ENCODE peak calls at places on chromosomes 16 and 17, in ten cellular contexts. One of them, this sample, is unnamed.

GRCh38 chr16:57651344-57652333 is 16.5 kb upstream of the ADGRG3 start:
- DNase-seq in SK-N-MC: no peak
- DNase-seq in HCT116: no peak
- DNase-seq in PC-9: no peak
- DNase-seq in GM23338: no peak
- DNase-seq in neural progenitor cell: no peak
- DNase-seq in endothelial cell of umbilical vein: no peak
- DNase-seq in GM23248: no peak
- DNase-seq in MM.1S: no peak
- DNase-seq in fibroblast of lung: no peak
- DNase-seq in this sample: no peak

GRCh38 chr17:50346313-50347086 is 574 bp downstream of the XYLT2 start:
- DNase-seq in SK-N-MC: no peak
- DNase-seq in HCT116: no peak
- DNase-seq in PC-9: peak
- DNase-seq in GM23338: peak
- DNase-seq in neural progenitor cell: peak
- DNase-seq in endothelial cell of umbilical vein: peak
- DNase-seq in GM23248: peak
- DNase-seq in MM.1S: peak
- DNase-seq in fibroblast of lung: no peak
- DNase-seq in this sample: no peak

GRCh38 chr16:88992351-88993005 is 15.5 kb upstream of the CBFA2T3 start:
- DNase-seq in SK-N-MC: no peak
- DNase-seq in HCT116: no peak
- DNase-seq in PC-9: no peak
- DNase-seq in GM23338: no peak
- DNase-seq in neural progenitor cell: no peak
- DNase-seq in endothelial cell of umbilical vein: no peak
- DNase-seq in GM23248: no peak
- DNase-seq in MM.1S: no peak
- DNase-seq in fibroblast of lung: no peak
- DNase-seq in this sample: no peak

GRCh38 chr16:4103741-4104140 is 12.5 kb downstream of the ADCY9 start:
- DNase-seq in SK-N-MC: no peak
- DNase-seq in HCT116: no peak
- DNase-seq in PC-9: no peak
- DNase-seq in GM23338: no peak
- DNase-seq in neural progenitor cell: no peak
- DNase-seq in endothelial cell of umbilical vein: no peak
- DNase-seq in GM23248: no peak
- DNase-seq in MM.1S: no peak
- DNase-seq in fibroblast of lung: peak
- DNase-seq in this sample: no peak

GRCh38 chr17:73929860-73930430 is 273.5 kb upstream of the RPL38 start:
- DNase-seq in SK-N-MC: no peak
- DNase-seq in HCT116: no peak
- DNase-seq in PC-9: no peak
- DNase-seq in GM23338: peak
- DNase-seq in neural progenitor cell: no peak
- DNase-seq in endothelial cell of umbilical vein: no peak
- DNase-seq in GM23248: no peak
- DNase-seq in MM.1S: no peak
- DNase-seq in fibroblast of lung: no peak
- DNase-seq in this sample: peak

GRCh38 chr17:56994009-56994792 is 16.3 kb downstream of the SCPEP1 start:
- DNase-seq in SK-N-MC: no peak
- DNase-seq in HCT116: no peak
- DNase-seq in PC-9: no peak
- DNase-seq in GM23338: no peak
- DNase-seq in neural progenitor cell: no peak
- DNase-seq in endothelial cell of umbilical vein: no peak
- DNase-seq in GM23248: peak
- DNase-seq in MM.1S: no peak
- DNase-seq in fibroblast of lung: peak
- DNase-seq in this sample: no peak

GRCh38 chr16:66616169-66616568 is 11.7 kb downstream of the CMTM3 start:
- DNase-seq in SK-N-MC: no peak
- DNase-seq in HCT116: no peak
- DNase-seq in PC-9: no peak
- DNase-seq in GM23338: no peak
- DNase-seq in neural progenitor cell: no peak
- DNase-seq in endothelial cell of umbilical vein: no peak
- DNase-seq in GM23248: no peak
- DNase-seq in MM.1S: no peak
- DNase-seq in fibroblast of lung: no peak
- DNase-seq in this sample: no peak

GRCh38 chr16:56357291-56357764 is 68.0 kb downstream of the AMFR start:
- DNase-seq in SK-N-MC: no peak
- DNase-seq in HCT116: no peak
- DNase-seq in PC-9: no peak
- DNase-seq in GM23338: peak
- DNase-seq in neural progenitor cell: peak
- DNase-seq in endothelial cell of umbilical vein: peak
- DNase-seq in GM23248: peak
- DNase-seq in MM.1S: no peak
- DNase-seq in fibroblast of lung: no peak
- DNase-seq in this sample: no peak

GRCh38 chr17:77677210-77677609 is 281.3 kb upstream of the TNRC6C start:
- DNase-seq in SK-N-MC: no peak
- DNase-seq in HCT116: no peak
- DNase-seq in PC-9: no peak
- DNase-seq in GM23338: no peak
- DNase-seq in neural progenitor cell: no peak
- DNase-seq in endothelial cell of umbilical vein: no peak
- DNase-seq in GM23248: no peak
- DNase-seq in MM.1S: no peak
- DNase-seq in fibroblast of lung: no peak
- DNase-seq in this sample: no peak
- TF ChIP-seq EZH2 in SK-N-MC: no peak
- TF ChIP-seq EZH2 in HCT116: no peak
- TF ChIP-seq EZH2 in PC-9: no peak
- TF ChIP-seq EZH2 in GM23338: no peak
- TF ChIP-seq EZH2 in neural progenitor cell: no peak
- TF ChIP-seq EZH2 in endothelial cell of umbilical vein: no peak
- TF ChIP-seq EZH2 in GM23248: no peak
- TF ChIP-seq EZH2 in MM.1S: no peak
- TF ChIP-seq EZH2 in fibroblast of lung: no peak
- TF ChIP-seq EZH2 in this sample: no peak

DNA sequence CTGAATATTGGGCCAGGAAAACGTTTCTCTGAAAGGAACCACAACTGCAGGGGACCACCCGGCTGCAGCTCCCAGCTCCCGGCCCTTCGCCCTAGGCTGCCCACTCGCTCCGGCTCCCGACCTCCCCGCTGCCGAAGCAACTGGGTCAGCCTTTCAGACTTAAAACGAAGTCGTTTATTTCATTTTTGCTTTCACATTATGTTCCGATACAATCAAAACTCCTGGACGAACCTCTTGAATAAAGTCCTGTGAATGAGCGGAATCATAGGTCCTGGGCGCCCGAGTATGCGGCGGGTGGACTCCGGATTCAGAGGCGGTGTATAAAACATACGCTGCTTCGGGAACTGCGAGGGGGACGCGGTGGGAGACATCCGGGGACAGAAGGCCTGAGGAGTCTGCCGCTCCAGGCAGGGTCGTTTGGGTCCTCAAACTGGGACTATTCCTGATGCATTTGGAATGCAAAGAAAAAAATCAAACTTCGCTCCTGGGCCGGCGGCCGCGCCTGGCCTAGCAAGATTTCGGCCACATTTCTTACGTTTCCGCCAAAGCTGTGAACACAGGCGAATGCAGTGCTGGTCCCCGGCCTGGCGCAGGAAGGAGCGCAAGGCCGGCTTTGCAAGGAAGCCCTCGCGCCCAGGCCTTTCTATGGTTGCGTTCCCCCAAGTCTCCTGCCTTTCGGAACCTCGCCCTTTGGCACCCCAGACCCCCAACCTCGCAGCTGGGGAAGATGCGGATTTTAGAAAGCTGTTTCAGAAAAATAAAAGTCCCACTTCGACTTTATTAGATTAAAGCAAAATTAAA is 3.7 kb downstream of the CBLN1 start:
- DNase-seq in SK-N-MC: no peak
- DNase-seq in HCT116: no peak
- DNase-seq in PC-9: no peak
- DNase-seq in GM23338: peak
- DNase-seq in neural progenitor cell: peak
- DNase-seq in endothelial cell of umbilical vein: no peak
- DNase-seq in GM23248: no peak
- DNase-seq in MM.1S: no peak
- DNase-seq in fibroblast of lung: no peak
- DNase-seq in this sample: no peak
- TF ChIP-seq EZH2 in SK-N-MC: no peak
- TF ChIP-seq EZH2 in HCT116: no peak
- TF ChIP-seq EZH2 in PC-9: no peak
- TF ChIP-seq EZH2 in GM23338: peak
- TF ChIP-seq EZH2 in neural progenitor cell: peak
- TF ChIP-seq EZH2 in endothelial cell of umbilical vein: peak
- TF ChIP-seq EZH2 in GM23248: peak
- TF ChIP-seq EZH2 in MM.1S: no peak
- TF ChIP-seq EZH2 in fibroblast of lung: peak
- TF ChIP-seq EZH2 in this sample: peak

GRCh38 chr17:2025622-2026309 is 632 bp upstream of the RTN4RL1 start:
- DNase-seq in SK-N-MC: no peak
- DNase-seq in HCT116: no peak
- DNase-seq in PC-9: peak
- DNase-seq in GM23338: peak
- DNase-seq in neural progenitor cell: peak
- DNase-seq in endothelial cell of umbilical vein: peak
- DNase-seq in GM23248: peak
- DNase-seq in MM.1S: no peak
- DNase-seq in fibroblast of lung: peak
- DNase-seq in this sample: peak

GRCh38 chr17:2025220-2025621 is at the start of gene RTN4RL1:
- DNase-seq in SK-N-MC: no peak
- DNase-seq in HCT116: peak
- DNase-seq in PC-9: peak
- DNase-seq in GM23338: peak
- DNase-seq in neural progenitor cell: peak
- DNase-seq in endothelial cell of umbilical vein: no peak
- DNase-seq in GM23248: peak
- DNase-seq in MM.1S: peak
- DNase-seq in fibroblast of lung: peak
- DNase-seq in this sample: peak

GRCh38 chr17:2023256-2023655 is 1.9 kb downstream of the RTN4RL1 start:
- DNase-seq in SK-N-MC: no peak
- DNase-seq in HCT116: no peak
- DNase-seq in PC-9: no peak
- DNase-seq in GM23338: no peak
- DNase-seq in neural progenitor cell: no peak
- DNase-seq in endothelial cell of umbilical vein: no peak
- DNase-seq in GM23248: no peak
- DNase-seq in MM.1S: no peak
- DNase-seq in fibroblast of lung: no peak
- DNase-seq in this sample: no peak

GRCh38 chr17:2023692-2024571 is 1.2 kb downstream of the RTN4RL1 start:
- DNase-seq in SK-N-MC: no peak
- DNase-seq in HCT116: peak
- DNase-seq in PC-9: peak
- DNase-seq in GM23338: peak
- DNase-seq in neural progenitor cell: peak
- DNase-seq in endothelial cell of umbilical vein: no peak
- DNase-seq in GM23248: peak
- DNase-seq in MM.1S: no peak
- DNase-seq in fibroblast of lung: peak
- DNase-seq in this sample: peak

DNA sequence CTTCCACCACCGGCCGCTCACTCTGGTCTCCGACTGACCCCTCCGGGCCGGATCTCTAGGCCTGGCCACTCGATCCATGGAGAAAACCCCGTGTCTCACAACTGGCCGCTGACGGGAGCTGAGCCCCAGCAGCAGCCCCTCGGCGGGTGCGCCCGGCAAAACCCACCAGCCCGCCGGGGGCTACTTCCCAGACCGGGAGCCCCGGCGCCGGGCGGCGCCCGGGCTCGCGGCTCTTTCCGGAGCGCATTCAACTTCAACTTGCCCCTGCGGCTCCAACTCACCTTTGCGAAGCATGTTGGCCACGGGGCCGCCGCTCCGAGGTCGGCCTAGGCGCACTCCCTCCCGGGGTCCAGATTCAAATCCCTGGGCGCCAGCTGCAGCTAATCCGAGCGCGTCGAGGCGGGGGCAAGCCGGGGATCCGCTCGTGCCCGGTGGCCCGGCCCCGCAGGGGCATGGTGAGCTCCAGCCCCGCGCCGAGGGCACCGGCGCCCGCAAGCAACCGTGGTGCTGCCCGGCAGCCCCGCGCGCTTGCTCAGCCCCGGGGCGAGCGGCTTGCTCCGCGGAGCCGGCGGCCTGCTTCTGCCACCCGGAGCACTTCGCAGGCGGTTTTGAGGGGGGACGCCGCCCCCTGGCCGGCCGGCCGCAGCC is 438 bp downstream of the RTN4RL1 start:
- DNase-seq in SK-N-MC: no peak
- DNase-seq in HCT116: no peak
- DNase-seq in PC-9: no peak
- DNase-seq in GM23338: peak
- DNase-seq in neural progenitor cell: no peak
- DNase-seq in endothelial cell of umbilical vein: no peak
- DNase-seq in GM23248: no peak
- DNase-seq in MM.1S: no peak
- DNase-seq in fibroblast of lung: no peak
- DNase-seq in this sample: no peak
- TF ChIP-seq EZH2 in SK-N-MC: no peak
- TF ChIP-seq EZH2 in HCT116: no peak
- TF ChIP-seq EZH2 in PC-9: no peak
- TF ChIP-seq EZH2 in GM23338: peak
- TF ChIP-seq EZH2 in neural progenitor cell: peak
- TF ChIP-seq EZH2 in endothelial cell of umbilical vein: peak
- TF ChIP-seq EZH2 in GM23248: peak
- TF ChIP-seq EZH2 in MM.1S: peak
- TF ChIP-seq EZH2 in fibroblast of lung: peak
- TF ChIP-seq EZH2 in this sample: no peak

GRCh38 chr16:22814330-22815105 is 556 bp downstream of the HS3ST2 start:
- DNase-seq in SK-N-MC: no peak
- DNase-seq in HCT116: no peak
- DNase-seq in PC-9: no peak
- DNase-seq in GM23338: peak
- DNase-seq in neural progenitor cell: peak
- DNase-seq in endothelial cell of umbilical vein: no peak
- DNase-seq in GM23248: no peak
- DNase-seq in MM.1S: no peak
- DNase-seq in fibroblast of lung: no peak
- DNase-seq in this sample: no peak

GRCh38 chr16:22813946-22814325 is at the start of gene HS3ST2:
- DNase-seq in SK-N-MC: no peak
- DNase-seq in HCT116: no peak
- DNase-seq in PC-9: no peak
- DNase-seq in GM23338: peak
- DNase-seq in neural progenitor cell: peak
- DNase-seq in endothelial cell of umbilical vein: no peak
- DNase-seq in GM23248: peak
- DNase-seq in MM.1S: no peak
- DNase-seq in fibroblast of lung: no peak
- DNase-seq in this sample: peak

GRCh38 chr16:22815863-22816262 is 1.9 kb downstream of the HS3ST2 start:
- DNase-seq in SK-N-MC: no peak
- DNase-seq in HCT116: no peak
- DNase-seq in PC-9: no peak
- DNase-seq in GM23338: no peak
- DNase-seq in neural progenitor cell: no peak
- DNase-seq in endothelial cell of umbilical vein: no peak
- DNase-seq in GM23248: no peak
- DNase-seq in MM.1S: no peak
- DNase-seq in fibroblast of lung: no peak
- DNase-seq in this sample: no peak

GRCh38 chr16:22816475-22816874 is 2.5 kb downstream of the HS3ST2 start:
- DNase-seq in SK-N-MC: no peak
- DNase-seq in HCT116: no peak
- DNase-seq in PC-9: peak
- DNase-seq in GM23338: no peak
- DNase-seq in neural progenitor cell: no peak
- DNase-seq in endothelial cell of umbilical vein: no peak
- DNase-seq in GM23248: peak
- DNase-seq in MM.1S: no peak
- DNase-seq in fibroblast of lung: no peak
- DNase-seq in this sample: no peak

DNA sequence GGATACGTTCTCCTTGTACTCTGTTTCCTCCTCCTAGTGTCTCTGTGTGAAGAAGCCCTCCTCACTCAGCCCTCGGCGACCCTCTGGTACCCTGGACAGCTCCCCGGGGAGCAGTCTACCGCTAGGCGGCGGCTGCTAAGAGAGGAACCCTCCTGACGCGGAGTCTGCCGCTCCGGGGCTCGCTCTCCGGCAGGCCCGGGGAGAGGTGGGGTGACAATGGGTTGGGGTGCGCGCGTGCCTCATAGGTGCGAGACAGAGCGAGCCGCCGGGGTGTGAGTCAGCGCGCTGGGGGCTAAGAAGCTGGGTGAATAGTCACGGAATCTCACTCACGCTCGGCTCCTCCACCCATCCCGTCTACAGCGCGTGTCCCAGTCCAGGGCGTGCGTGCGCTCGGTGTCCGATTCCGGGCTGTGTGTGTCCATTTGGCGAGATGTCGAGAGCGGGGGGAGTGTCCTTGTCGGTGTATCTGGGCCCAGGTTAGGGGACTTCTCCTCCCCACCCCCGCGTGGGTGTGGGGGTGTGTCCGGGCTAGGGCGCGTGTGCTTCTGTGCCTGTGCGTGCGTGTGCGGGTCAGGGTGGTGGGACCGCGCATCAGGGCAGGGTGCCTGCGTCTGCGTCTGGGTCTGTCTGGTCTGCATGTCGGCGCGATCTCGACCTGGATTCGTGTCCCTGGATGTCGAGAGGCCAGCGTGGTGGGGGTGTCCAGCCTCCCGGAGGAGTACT is 578 bp upstream of the HS3ST2 start:
- DNase-seq in SK-N-MC: no peak
- DNase-seq in HCT116: no peak
- DNase-seq in PC-9: no peak
- DNase-seq in GM23338: peak
- DNase-seq in neural progenitor cell: peak
- DNase-seq in endothelial cell of umbilical vein: peak
- DNase-seq in GM23248: peak
- DNase-seq in MM.1S: no peak
- DNase-seq in fibroblast of lung: peak
- DNase-seq in this sample: peak
- TF ChIP-seq EZH2 in SK-N-MC: no peak
- TF ChIP-seq EZH2 in HCT116: no peak
- TF ChIP-seq EZH2 in PC-9: no peak
- TF ChIP-seq EZH2 in GM23338: no peak
- TF ChIP-seq EZH2 in neural progenitor cell: peak
- TF ChIP-seq EZH2 in endothelial cell of umbilical vein: no peak
- TF ChIP-seq EZH2 in GM23248: no peak
- TF ChIP-seq EZH2 in MM.1S: no peak
- TF ChIP-seq EZH2 in fibroblast of lung: peak
- TF ChIP-seq EZH2 in this sample: no peak

This sample was measured in A673.